ENCODE peak calls at places on chromosomes 5 and 9, in four cellular contexts. O is adrenal gland, H is MM.1S, L is GM06990. Q is an unnamed sample.

GRCh38 chr5:56881571-56881970 is 27.8 kb upstream of the SETD9 start:
- DNase-seq in H (no peak), O (no peak), L (no peak), Q (no peak)

GRCh38 chr9:109289931-109290330 is 30.9 kb downstream of the EPB41L4B start:
- DNase-seq in L (no peak), O (no peak), H (no peak), Q (no peak)

GRCh38 chr5:84259221-84260045 is 125.2 kb downstream of the EDIL3 start:
- DNase-seq in O (no peak), L (no peak), H (no peak), Q (no peak)

GRCh38 chr5:168611163-168611562 is 32.0 kb upstream of the PANK3 start:
- DNase-seq in H (no peak), O (no peak), L (no peak), Q (no peak)

GRCh38 chr5:175460126-175460525 is 16.1 kb upstream of the DRD1 start:
- DNase-seq in O (no peak), H (peak; percentile 33), L (no peak), Q (no peak)

GRCh38 chr5:78204241-78204640 is 90.3 kb downstream of the AP3B1 start:
- DNase-seq in H (no peak), L (no peak), O (no peak), Q (no peak)

GRCh38 chr5:96114736-96115466 is 153.2 kb upstream of the ELL2 start:
- DNase-seq in O (no peak), L (no peak), H (no peak), Q (no peak)

GRCh38 chr9:129383005-129383414 is 204.9 kb upstream of the IER5L start:
- DNase-seq in L (no peak), O (peak; percentile 74), H (no peak), Q (no peak)

GRCh38 chr9:91923145-91923544 is 26.9 kb downstream of the ROR2 start:
- DNase-seq in L (no peak), H (no peak), O (no peak), Q (no peak)

GRCh38 chr5:109826426-109826825 is 136.7 kb downstream of the MAN2A1 start:
- DNase-seq in O (no peak), H (no peak), L (no peak), Q (no peak)

GRCh38 chr9:75120661-75121060 is 32.3 kb downstream of the OSTF1 start:
- DNase-seq in H (no peak), O (no peak), L (no peak), Q (no peak)

GRCh38 chr9:91131433-91131839 is 230.3 kb downstream of the AUH start:
- DNase-seq in H (no peak), L (no peak), O (peak; percentile 47), Q (no peak)

GRCh38 chr5:88863523-88863922 is 19.5 kb downstream of the MEF2C start:
- DNase-seq in L (no peak), O (no peak), H (no peak), Q (no peak)

GRCh38 chr9:97895695-97896332 is 26.5 kb downstream of the TRMO start:
- DNase-seq in L (no peak), H (peak; percentile 16), O (no peak), Q (no peak)
- TF ChIP-seq CTCF in L (peak; percentile 11), H (peak; percentile 36), O (no peak), Q (no peak)

DNA sequence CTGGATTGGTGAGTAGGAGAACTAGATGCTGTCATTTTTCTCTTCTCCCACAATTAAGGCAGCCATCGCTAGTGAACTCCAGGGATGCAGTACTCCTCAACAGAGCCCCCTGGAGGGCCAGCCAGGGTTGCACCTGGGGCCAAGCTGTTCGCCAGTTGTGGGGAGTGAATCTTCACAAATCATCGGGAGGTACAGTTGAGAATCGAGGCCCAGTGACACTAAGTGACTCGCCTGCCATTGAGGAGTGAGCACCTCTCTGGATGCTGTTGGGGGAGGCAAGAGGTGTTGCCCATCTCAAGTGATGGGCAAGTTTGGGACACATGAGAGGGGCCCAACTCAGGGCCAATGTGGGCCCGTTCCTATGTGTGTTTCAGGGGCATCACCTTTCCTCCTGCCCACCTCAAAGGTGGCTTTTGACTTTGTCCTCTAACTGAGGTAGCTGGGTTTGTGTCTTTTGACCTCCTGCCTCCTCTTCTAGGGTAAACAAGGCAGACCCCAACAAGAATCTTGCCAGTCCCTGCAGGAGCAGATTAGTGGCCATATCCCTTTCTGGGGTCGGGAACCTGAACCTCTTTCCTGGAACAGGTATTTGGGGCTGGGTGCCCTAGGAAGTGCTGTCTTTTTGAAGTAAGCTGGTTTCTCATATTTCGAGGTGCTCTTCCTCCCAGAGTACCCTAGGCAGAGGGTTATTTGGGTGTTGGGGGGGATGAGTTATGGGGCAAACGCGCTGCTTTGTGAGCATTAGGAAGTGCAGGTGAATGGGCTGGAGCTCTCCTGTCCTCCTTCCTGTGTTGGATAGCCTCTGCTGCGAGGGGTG is 181.2 kb downstream of the MACROH2A1 start:
- DNase-seq in H (no peak), O (peak; percentile 16), L (no peak), Q (no peak)
- TF ChIP-seq CTCF in H (peak; percentile 7), O (no peak), L (peak; percentile 37), Q (no peak)

GRCh38 chr5:69032009-69032408 is 61.8 kb upstream of the SLC30A5 start:
- DNase-seq in L (no peak), O (no peak), H (no peak), Q (no peak)
- TF ChIP-seq CTCF in L (peak; percentile 21), O (no peak), H (no peak), Q (no peak)

DNA sequence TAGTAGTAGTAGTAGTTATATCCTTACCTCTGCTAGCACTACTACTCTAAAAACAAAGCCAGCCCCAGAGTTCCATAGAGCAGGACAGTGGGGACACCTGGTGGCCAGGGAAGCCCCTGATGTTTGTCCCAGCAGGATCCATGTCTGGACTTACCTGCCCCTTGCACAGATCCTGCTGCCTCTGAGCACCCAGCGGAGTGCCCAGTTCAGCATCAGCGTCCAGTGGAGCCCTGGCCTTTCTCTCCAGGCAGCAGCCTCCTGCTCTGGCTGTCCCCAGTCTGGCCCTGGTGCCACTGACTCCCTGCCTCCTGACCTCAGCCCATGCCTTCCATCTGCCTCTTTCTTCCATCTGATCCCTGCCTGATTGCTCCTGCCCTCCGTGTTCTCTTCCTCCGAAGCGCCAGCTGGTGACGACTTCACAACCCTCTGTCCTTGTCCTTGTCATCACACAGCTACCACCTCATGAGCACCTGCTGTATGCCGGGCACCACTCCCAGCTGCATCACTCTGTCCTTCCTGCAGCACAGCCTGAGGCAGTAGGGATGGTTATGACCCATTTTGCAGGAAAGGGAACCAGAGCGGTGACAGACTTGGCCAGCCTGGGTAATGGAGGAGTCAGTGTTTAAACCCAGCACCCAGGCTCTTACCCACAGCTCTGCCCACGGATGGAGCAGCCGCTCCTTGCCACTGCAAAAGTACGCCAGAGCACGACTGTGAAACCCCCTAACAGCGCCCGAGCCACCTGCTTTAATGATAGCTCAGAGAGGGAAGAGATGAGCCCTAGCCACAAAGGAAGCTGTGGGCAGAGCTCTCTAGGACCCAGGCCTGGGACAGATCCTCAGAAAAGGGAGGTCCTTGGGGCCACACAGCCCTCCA is 11.5 kb downstream of the SARDH start:
- DNase-seq in H (no peak), O (peak; percentile 33), L (no peak), Q (peak; percentile 23)
- TF ChIP-seq CTCF in H (peak; percentile 15), O (peak; percentile 50), L (peak; percentile 52), Q (no peak)

DNA sequence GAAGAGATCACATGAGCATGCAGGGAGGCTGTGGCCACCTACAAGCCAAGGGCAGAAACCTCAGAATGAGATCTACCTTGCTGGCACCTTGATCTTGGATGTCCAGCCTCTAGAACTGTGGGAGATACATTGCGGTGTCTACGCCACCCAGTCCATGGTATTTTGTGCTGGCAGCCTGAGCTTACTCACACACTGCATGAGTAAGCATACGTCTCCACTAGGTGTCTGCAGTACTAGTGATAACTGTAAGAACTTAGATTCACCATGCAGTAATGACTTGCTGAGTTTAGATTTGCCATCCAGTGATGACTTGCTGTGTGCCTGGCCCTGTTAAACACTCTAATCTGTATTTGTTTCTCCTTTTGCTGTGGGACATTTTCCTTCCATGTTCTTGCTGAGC is 417.7 kb downstream of the GADD45G start:
- DNase-seq in L (no peak), O (peak; percentile 2), H (no peak), Q (no peak)
- TF ChIP-seq CTCF in L (no peak), O (no peak), H (no peak), Q (no peak)

GRCh38 chr9:123727332-123727731 is 202.6 kb downstream of the DENND1A start:
- DNase-seq in O (no peak), L (no peak), H (no peak), Q (no peak)

GRCh38 chr9:123725389-123725788 is 204.5 kb downstream of the DENND1A start:
- DNase-seq in L (no peak), O (no peak), H (no peak), Q (no peak)

GRCh38 chr9:123722378-123722777 is 207.5 kb downstream of the DENND1A start:
- DNase-seq in L (no peak), H (no peak), O (no peak), Q (no peak)

GRCh38 chr9:123723135-123723875 is 206.6 kb downstream of the DENND1A start:
- DNase-seq in O (no peak), L (no peak), H (no peak), Q (no peak)

DNA sequence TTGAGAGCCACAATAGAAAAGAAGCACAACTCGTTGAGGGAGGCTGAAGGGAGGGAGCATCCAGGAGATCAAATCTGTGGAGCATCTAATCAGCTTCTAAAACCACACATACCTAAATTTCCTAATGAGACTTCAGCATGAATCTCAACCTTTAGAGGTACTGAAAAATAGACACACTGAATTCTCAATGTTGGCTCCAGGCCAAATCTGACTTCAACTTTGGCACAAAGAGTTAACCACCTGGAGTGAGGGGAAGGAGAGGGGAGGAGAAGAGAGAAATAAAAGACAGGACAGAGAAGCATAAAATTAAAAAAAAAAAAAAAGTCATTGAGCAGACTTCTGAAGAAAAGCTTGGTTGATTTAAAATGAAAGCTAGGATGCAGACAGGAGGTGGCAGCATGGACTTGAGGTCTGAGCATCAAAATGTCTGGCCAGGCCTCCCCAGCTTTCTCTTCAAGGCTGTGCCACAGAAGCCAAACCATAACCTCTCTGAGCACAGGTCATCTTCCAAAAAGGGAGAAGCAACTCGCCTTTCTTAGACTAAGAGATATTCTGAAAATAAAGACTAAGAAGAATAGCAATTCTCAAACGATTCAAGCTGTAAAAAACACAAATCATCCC is 205.6 kb downstream of the DENND1A start:
- DNase-seq in H (peak; percentile 26), O (peak; percentile 41), L (no peak), Q (no peak)
- TF ChIP-seq CTCF in H (peak; percentile 15), O (peak; percentile 39), L (no peak), Q (no peak)

GRCh38 chr5:59351076-59351794 is 542.3 kb downstream of the PDE4D start:
- DNase-seq in O (no peak), H (no peak), L (no peak), Q (no peak)
- TF ChIP-seq CTCF in O (no peak), H (no peak), L (no peak), Q (no peak)

GRCh38 chr9:70229579-70229978 is 29.2 kb upstream of the SMC5 start:
- DNase-seq in L (no peak), H (no peak), O (no peak), Q (no peak)

GRCh38 chr9:70232476-70232875 is 26.3 kb upstream of the SMC5 start:
- DNase-seq in O (no peak), L (no peak), H (no peak), Q (no peak)

GRCh38 chr9:70228098-70228497 is 30.7 kb upstream of the SMC5 start:
- DNase-seq in H (no peak), O (no peak), L (no peak), Q (no peak)

DNA sequence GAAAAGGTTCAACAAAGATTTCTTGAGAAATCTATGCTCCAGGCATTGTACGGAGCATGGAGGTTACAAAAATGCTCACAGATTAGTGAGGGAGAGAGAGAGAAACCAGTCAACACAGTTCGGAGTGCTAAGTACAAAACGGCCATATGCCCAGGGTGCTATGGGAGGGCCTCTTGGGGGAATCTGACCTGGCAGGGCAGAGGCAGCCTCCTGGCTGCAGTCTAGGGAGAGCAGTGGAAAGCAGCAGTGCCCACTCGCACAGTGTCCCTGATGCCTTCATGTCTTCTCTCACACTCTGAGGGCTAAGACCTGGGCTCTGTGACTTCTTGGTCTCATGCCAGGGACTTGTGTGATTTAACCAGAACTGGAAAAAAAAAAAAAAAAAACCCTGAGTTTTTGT is 29.8 kb upstream of the SMC5 start:
- DNase-seq in H (no peak), O (no peak), L (no peak), Q (no peak)
- TF ChIP-seq CTCF in H (no peak), O (no peak), L (no peak), Q (no peak)

Q was measured in omental fat pad.